ENCODE peak calls at places on chromosomes 1 and 21, in five cellular contexts. O is Peyer's patch, S is Calu3, G is right atrium auricular region, Q is lower leg skin. H is an unnamed sample.

GRCh38 chr1:115117303-115117702 is 28.0 kb upstream of the TSPAN2 start:
- DNase-seq in G (no peak), O (no peak), S (peak), Q (no peak), H (no peak)

GRCh38 chr21:43645414-43645891 is 13.8 kb downstream of the HSF2BP start:
- DNase-seq in Q (peak), S (peak), G (peak), O (peak), H (peak)

GRCh38 chr1:160097911-160098851 is at the start of gene IGSF8:
- DNase-seq in G (peak), O (peak), Q (peak), S (peak), H (peak)

GRCh38 chr1:37410815-37411214 is 63.6 kb upstream of the ZC3H12A start:
- DNase-seq in Q (no peak), O (no peak), S (peak), G (no peak), H (peak)

GRCh38 chr1:18556364-18556763 is 74.3 kb upstream of the PAX7 start:
- DNase-seq in Q (no peak), S (peak), G (no peak), O (no peak), H (no peak)

GRCh38 chr1:101026394-101026788 is 807 bp upstream of the DPH5 start:
- DNase-seq in G (no peak), Q (no peak), O (no peak), S (no peak), H (no peak)

GRCh38 chr1:22584970-22585369 is 21.7 kb downstream of the EPHA8 start:
- DNase-seq in S (no peak), O (no peak), G (no peak), Q (no peak), H (no peak)

GRCh38 chr21:42056468-42056867 is 14.6 kb upstream of the UMODL1 start:
- DNase-seq in O (no peak), Q (no peak), G (no peak), S (no peak), H (no peak)

GRCh38 chr1:157203166-157203565 is 65.0 kb upstream of the ETV3 start:
- DNase-seq in S (no peak), O (no peak), G (no peak), Q (no peak), H (no peak)

GRCh38 chr1:227788279-227789041 is 27.0 kb upstream of the PRSS38 start:
- DNase-seq in S (peak), O (no peak), Q (no peak), G (peak), H (peak)

GRCh38 chr1:182107218-182107617 is 45.7 kb upstream of the ZNF648 start:
- DNase-seq in O (no peak), S (peak), Q (no peak), G (no peak), H (no peak)

GRCh38 chr1:234502785-234503184 is 23.8 kb upstream of the TARBP1 start:
- DNase-seq in G (no peak), S (no peak), Q (no peak), O (no peak), H (no peak)

GRCh38 chr1:200302192-200302892 is 107.5 kb downstream of the ZNF281 start:
- DNase-seq in G (no peak), Q (no peak), S (peak), O (peak), H (no peak)

GRCh38 chr1:157829711-157830110 is 9.8 kb upstream of the FCRL1 start:
- DNase-seq in O (no peak), Q (no peak), G (no peak), S (no peak), H (no peak)

GRCh38 chr1:185920602-185921001 is 186.4 kb downstream of the HMCN1 start:
- DNase-seq in S (no peak), Q (no peak), O (no peak), G (no peak), H (no peak)

GRCh38 chr1:167460836-167461235 is 57.5 kb downstream of the CD247 start:
- DNase-seq in S (no peak), G (no peak), Q (no peak), O (peak), H (no peak)

GRCh38 chr1:96281491-96281890 is 440.1 kb upstream of the PTBP2 start:
- DNase-seq in S (no peak), O (no peak), Q (no peak), G (no peak), H (no peak)

GRCh38 chr1:89363638-89364536 is at the start of gene GBP6:
- DNase-seq in G (no peak), S (no peak), O (no peak), Q (no peak), H (no peak)

GRCh38 chr1:215007880-215008279 is 74.7 kb upstream of the KCNK2 start:
- DNase-seq in G (no peak), O (no peak), Q (no peak), S (no peak), H (no peak)

GRCh38 chr1:243251544-243251943 is 3.5 kb downstream of the CEP170 start:
- DNase-seq in S (no peak), Q (no peak), O (no peak), G (no peak), H (no peak)

GRCh38 chr1:36557041-36558000 is 74.6 kb upstream of the CSF3R start:
- DNase-seq in O (peak), G (no peak), Q (no peak), S (no peak), H (no peak)

GRCh38 chr1:9721606-9722377 is 70.3 kb downstream of the PIK3CD start:
- DNase-seq in S (peak), O (peak), G (no peak), Q (no peak), H (peak)

GRCh38 chr1:77193951-77194350 is 25.3 kb downstream of the PIGK start:
- DNase-seq in G (no peak), O (no peak), S (no peak), Q (no peak), H (no peak)

GRCh38 chr21:45594721-45595489 is 48.6 kb upstream of the PCBP3 start:
- DNase-seq in O (peak), Q (no peak), G (no peak), S (no peak), H (no peak)

GRCh38 chr1:89454845-89455521 is 69.6 kb upstream of the LRRC8B start:
- DNase-seq in Q (peak), O (peak), S (peak), G (no peak), H (peak)

GRCh38 chr1:148374101-148374500 is 109.0 kb downstream of the PPIAL4G start:
- DNase-seq in S (no peak), O (no peak), Q (no peak), G (no peak), H (no peak)

GRCh38 chr21:38806153-38806941 is 618 bp downstream of the ETS2 start:
- DNase-seq in O (no peak), G (no peak), S (no peak), Q (no peak), H (peak)
- TF ChIP-seq CTCF in O (no peak), G (peak), S (no peak), Q (no peak), H (peak)

DNA sequence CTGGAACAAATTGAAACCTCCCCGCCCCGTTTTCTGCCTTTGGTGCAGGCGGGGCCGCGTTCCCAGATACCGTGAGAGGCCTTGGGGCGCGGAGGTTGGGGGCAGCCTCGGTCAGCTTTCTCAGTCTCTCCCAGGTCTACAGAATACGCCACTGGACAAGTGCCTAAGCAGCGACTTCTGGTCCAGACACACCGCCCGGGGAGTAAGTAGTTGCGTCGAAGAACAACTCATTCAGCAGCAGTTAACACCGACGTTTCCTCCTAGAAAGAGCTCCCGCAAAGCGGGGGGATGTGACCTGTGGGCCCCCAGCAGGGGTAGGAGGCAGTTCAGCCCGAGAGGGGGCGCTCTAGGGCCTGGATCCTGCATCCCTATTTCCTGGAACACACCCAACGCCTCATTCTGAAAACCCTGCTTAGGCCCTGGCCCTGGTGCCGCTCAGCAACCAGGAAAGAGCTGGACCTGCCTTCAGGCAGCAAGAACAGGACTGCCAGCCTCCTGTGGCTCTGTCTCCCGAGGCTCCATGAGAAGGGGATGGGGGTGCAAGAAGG is 6.5 kb upstream of the BARHL2 start:
- DNase-seq in Q (no peak), G (no peak), S (peak), O (no peak), H (no peak)
- TF ChIP-seq CTCF in Q (no peak), G (no peak), S (peak), O (no peak), H (peak)

GRCh38 chr1:247373721-247374141 is 42.1 kb upstream of the ZNF496 start:
- DNase-seq in G (peak), Q (peak), O (peak), S (no peak), H (peak)
- TF ChIP-seq CTCF in G (peak), Q (no peak), O (peak), S (no peak), H (peak)

GRCh38 chr1:33878392-33878791 is 14.5 kb downstream of the HMGB4 start:
- DNase-seq in G (no peak), Q (no peak), S (no peak), O (no peak), H (no peak)

GRCh38 chr1:33872681-33873080 is 8.8 kb downstream of the HMGB4 start:
- DNase-seq in G (peak), Q (no peak), S (no peak), O (no peak), H (no peak)

GRCh38 chr1:33876970-33877680 is 13.2 kb downstream of the HMGB4 start:
- DNase-seq in Q (peak), O (no peak), S (no peak), G (peak), H (no peak)

GRCh38 chr1:33872275-33872674 is 8.4 kb downstream of the HMGB4 start:
- DNase-seq in G (no peak), O (no peak), Q (no peak), S (no peak), H (no peak)

GRCh38 chr1:33875857-33876256 is 12.0 kb downstream of the HMGB4 start:
- DNase-seq in S (no peak), Q (no peak), G (no peak), O (no peak), H (no peak)
- TF ChIP-seq CTCF in S (no peak), Q (no peak), G (peak), O (no peak), H (no peak)

GRCh38 chr21:28374881-28375280 is 617.8 kb downstream of the LTN1 start:
- DNase-seq in S (no peak), Q (no peak), G (no peak), O (no peak), H (no peak)
- TF ChIP-seq CTCF in S (no peak), Q (no peak), G (no peak), O (no peak), H (no peak)

GRCh38 chr1:184032306-184033135 is 5.0 kb downstream of the COLGALT2 start:
- DNase-seq in S (no peak), Q (no peak), O (no peak), G (no peak), H (no peak)
- TF ChIP-seq CTCF in S (no peak), Q (no peak), O (no peak), G (no peak), H (no peak)

GRCh38 chr1:53947172-53947835 is 1.2 kb downstream of the LRRC42 start:
- DNase-seq in S (no peak), Q (no peak), G (no peak), O (no peak), H (no peak)

GRCh38 chr1:53949651-53950050 is 3.5 kb downstream of the LRRC42 start:
- DNase-seq in S (no peak), G (no peak), O (no peak), Q (no peak), H (no peak)

GRCh38 chr1:53951697-53952096 is 5.5 kb downstream of the LRRC42 start:
- DNase-seq in Q (no peak), G (no peak), O (no peak), S (no peak), H (no peak)

GRCh38 chr1:53948291-53948690 is 2.1 kb downstream of the LRRC42 start:
- DNase-seq in O (no peak), G (no peak), S (no peak), Q (no peak), H (no peak)

GRCh38 chr1:53949023-53949611 is 3.0 kb downstream of the LRRC42 start:
- DNase-seq in S (peak), Q (no peak), O (no peak), G (no peak), H (peak)
- TF ChIP-seq CTCF in S (peak), Q (no peak), O (peak), G (peak), H (peak)

GRCh38 chr1:189429610-189430009 is 1048.1 kb downstream of the BRINP3 start:
- DNase-seq in G (no peak), O (no peak), Q (no peak), S (peak), H (no peak)
- TF ChIP-seq CTCF in G (peak), O (peak), Q (no peak), S (peak), H (peak)

GRCh38 chr21:29296452-29296851 is 2.3 kb upstream of the BACH1 start:
- DNase-seq in S (no peak), G (no peak), Q (no peak), O (no peak), H (no peak)

GRCh38 chr21:29299906-29300546 is 1.3 kb downstream of the BACH1 start:
- DNase-seq in O (peak), Q (peak), G (peak), S (peak), H (no peak)

GRCh38 chr21:29297483-29298347 is 1.0 kb upstream of the BACH1 start:
- DNase-seq in G (no peak), Q (no peak), S (no peak), O (no peak), H (no peak)

GRCh38 chr21:29299046-29299905 is 554 bp downstream of the BACH1 start:
- DNase-seq in O (peak), Q (peak), G (peak), S (peak), H (peak)

GRCh38 chr21:29298348-29299045 is at the start of gene BACH1:
- DNase-seq in G (peak), S (peak), Q (peak), O (peak), H (peak)
- TF ChIP-seq CTCF in G (peak), S (no peak), Q (no peak), O (peak), H (no peak)

GRCh38 chr1:26824735-26825134 is 1.8 kb upstream of the ZDHHC18 start:
- DNase-seq in Q (no peak), O (no peak), G (no peak), S (peak), H (no peak)

GRCh38 chr1:26814893-26815292 is 11.6 kb upstream of the ZDHHC18 start:
- DNase-seq in S (no peak), Q (no peak), O (no peak), G (no peak), H (no peak)

GRCh38 chr1:26822737-26823395 is 3.6 kb upstream of the ZDHHC18 start:
- DNase-seq in Q (no peak), S (no peak), O (no peak), G (no peak), H (no peak)

GRCh38 chr1:26826261-26827201 is at the start of gene ZDHHC18:
- DNase-seq in Q (peak), S (peak), G (peak), O (peak), H (peak)

GRCh38 chr1:26820784-26821269 is 5.7 kb upstream of the ZDHHC18 start:
- DNase-seq in Q (no peak), O (peak), G (no peak), S (no peak), H (no peak)
- TF ChIP-seq CTCF in Q (no peak), O (peak), G (no peak), S (no peak), H (no peak)